ENCODE peak calls at places on chromosomes 4 and X, in eight cellular contexts. One of them, this sample, is unnamed. For H3K36me3, the result is how much of the 10 kb centered on the place peaks cover.

GRCh38 chr4:5146248-5146647 is 95.0 kb downstream of the STK32B start:
- DNase-seq in uterus: no peak
- DNase-seq in SK-N-SH: no peak
- DNase-seq in astrocyte: no peak
- DNase-seq in mesenchymal stem cell: no peak
- DNase-seq in Panc1: no peak
- DNase-seq in psoas muscle: no peak
- DNase-seq in upper lobe of left lung: no peak
- DNase-seq in this sample: no peak

GRCh38 chr4:86302242-86302641 is 57.6 kb downstream of the MAPK10 start:
- DNase-seq in uterus: peak
- DNase-seq in SK-N-SH: peak
- DNase-seq in astrocyte: peak
- DNase-seq in mesenchymal stem cell: peak
- DNase-seq in Panc1: no peak
- DNase-seq in psoas muscle: no peak
- DNase-seq in upper lobe of left lung: peak
- DNase-seq in this sample: peak

GRCh38 chr4:147367841-147368385 is 113.0 kb upstream of the EDNRA start:
- DNase-seq in uterus: no peak
- DNase-seq in SK-N-SH: no peak
- DNase-seq in astrocyte: peak
- DNase-seq in mesenchymal stem cell: no peak
- DNase-seq in Panc1: no peak
- DNase-seq in psoas muscle: no peak
- DNase-seq in upper lobe of left lung: peak
- DNase-seq in this sample: no peak

GRCh38 chrX:55522577-55523254 is 33.1 kb upstream of the USP51 start:
- DNase-seq in uterus: no peak
- DNase-seq in SK-N-SH: no peak
- DNase-seq in astrocyte: no peak
- DNase-seq in mesenchymal stem cell: no peak
- DNase-seq in Panc1: no peak
- DNase-seq in psoas muscle: no peak
- DNase-seq in upper lobe of left lung: no peak
- DNase-seq in this sample: no peak

GRCh38 chr4:162164881-162165528 is 1.2 kb upstream of the FSTL5 start:
- DNase-seq in uterus: no peak
- DNase-seq in SK-N-SH: no peak
- DNase-seq in astrocyte: peak
- DNase-seq in mesenchymal stem cell: no peak
- DNase-seq in Panc1: no peak
- DNase-seq in psoas muscle: no peak
- DNase-seq in upper lobe of left lung: no peak
- DNase-seq in this sample: no peak

GRCh38 chr4:22643952-22644351 is 48.8 kb upstream of the GBA3 start:
- DNase-seq in uterus: no peak
- DNase-seq in SK-N-SH: no peak
- DNase-seq in astrocyte: no peak
- DNase-seq in mesenchymal stem cell: no peak
- DNase-seq in Panc1: no peak
- DNase-seq in psoas muscle: no peak
- DNase-seq in upper lobe of left lung: no peak
- DNase-seq in this sample: no peak

GRCh38 chrX:138877746-138878145 is 166.2 kb upstream of the FGF13 start:
- DNase-seq in uterus: no peak
- DNase-seq in SK-N-SH: no peak
- DNase-seq in astrocyte: peak
- DNase-seq in mesenchymal stem cell: no peak
- DNase-seq in Panc1: no peak
- DNase-seq in psoas muscle: no peak
- DNase-seq in upper lobe of left lung: no peak
- DNase-seq in this sample: no peak

GRCh38 chrX:27438937-27439336 is 24.2 kb downstream of the PPP4R3C start:
- DNase-seq in uterus: no peak
- DNase-seq in SK-N-SH: no peak
- DNase-seq in astrocyte: no peak
- DNase-seq in mesenchymal stem cell: no peak
- DNase-seq in Panc1: no peak
- DNase-seq in psoas muscle: no peak
- DNase-seq in upper lobe of left lung: no peak
- DNase-seq in this sample: no peak

GRCh38 chr4:113756005-113756410 is 5.5 kb downstream of the CAMK2D start:
- DNase-seq in uterus: no peak
- DNase-seq in SK-N-SH: no peak
- DNase-seq in astrocyte: peak
- DNase-seq in mesenchymal stem cell: peak
- DNase-seq in Panc1: no peak
- DNase-seq in psoas muscle: no peak
- DNase-seq in upper lobe of left lung: no peak
- DNase-seq in this sample: no peak

GRCh38 chr4:6470502-6471302 is 1.7 kb downstream of the PPP2R2C start:
- DNase-seq in uterus: peak
- DNase-seq in SK-N-SH: peak
- DNase-seq in astrocyte: peak
- DNase-seq in mesenchymal stem cell: peak
- DNase-seq in Panc1: no peak
- DNase-seq in psoas muscle: peak
- DNase-seq in upper lobe of left lung: no peak
- DNase-seq in this sample: peak
- H3K4me3 ChIP-seq in uterus: peak
- H3K4me3 ChIP-seq in SK-N-SH: peak
- H3K4me3 ChIP-seq in astrocyte: peak
- H3K4me3 ChIP-seq in mesenchymal stem cell: peak
- H3K4me3 ChIP-seq in Panc1: peak
- H3K4me3 ChIP-seq in psoas muscle: peak
- H3K4me3 ChIP-seq in upper lobe of left lung: peak
- H3K4me3 ChIP-seq in this sample: peak

DNA sequence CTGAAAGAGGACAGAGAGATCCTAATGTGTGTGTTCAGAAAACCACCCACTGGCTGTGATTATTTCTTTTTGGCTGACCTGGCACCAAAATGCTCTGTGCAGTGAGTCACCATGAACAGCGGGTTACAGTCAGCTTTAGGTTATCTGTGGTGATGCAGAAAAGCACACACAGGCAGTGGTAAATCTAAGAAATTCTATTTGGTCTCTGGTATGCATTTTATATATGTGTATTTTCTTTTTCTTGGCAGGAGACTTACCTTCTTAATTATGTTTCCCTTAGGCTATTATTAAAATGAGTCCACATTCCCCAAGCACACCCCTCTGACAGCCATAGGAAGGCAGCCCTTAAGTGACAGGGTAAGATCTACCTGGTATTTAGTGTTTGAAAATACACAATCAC is 79.1 kb upstream of the TFDP3 start:
- DNase-seq in uterus: no peak
- DNase-seq in SK-N-SH: no peak
- DNase-seq in astrocyte: peak
- DNase-seq in mesenchymal stem cell: peak
- DNase-seq in Panc1: no peak
- DNase-seq in psoas muscle: no peak
- DNase-seq in upper lobe of left lung: no peak
- DNase-seq in this sample: no peak
- H3K36me3 ChIP-seq in uterus: under half
- H3K36me3 ChIP-seq in SK-N-SH: under half
- H3K36me3 ChIP-seq in astrocyte: under half
- H3K36me3 ChIP-seq in mesenchymal stem cell: under half
- H3K36me3 ChIP-seq in Panc1: under half
- H3K36me3 ChIP-seq in psoas muscle: under half
- H3K36me3 ChIP-seq in upper lobe of left lung: under half
- H3K36me3 ChIP-seq in this sample: under half

GRCh38 chr4:158782539-158783360 is 13.9 kb downstream of the FNIP2 start:
- DNase-seq in uterus: no peak
- DNase-seq in SK-N-SH: no peak
- DNase-seq in astrocyte: peak
- DNase-seq in mesenchymal stem cell: no peak
- DNase-seq in Panc1: no peak
- DNase-seq in psoas muscle: no peak
- DNase-seq in upper lobe of left lung: no peak
- DNase-seq in this sample: no peak
- H3K4me3 ChIP-seq in uterus: no peak
- H3K4me3 ChIP-seq in SK-N-SH: no peak
- H3K4me3 ChIP-seq in astrocyte: no peak
- H3K4me3 ChIP-seq in mesenchymal stem cell: peak
- H3K4me3 ChIP-seq in Panc1: no peak
- H3K4me3 ChIP-seq in psoas muscle: peak
- H3K4me3 ChIP-seq in upper lobe of left lung: no peak
- H3K4me3 ChIP-seq in this sample: no peak

DNA sequence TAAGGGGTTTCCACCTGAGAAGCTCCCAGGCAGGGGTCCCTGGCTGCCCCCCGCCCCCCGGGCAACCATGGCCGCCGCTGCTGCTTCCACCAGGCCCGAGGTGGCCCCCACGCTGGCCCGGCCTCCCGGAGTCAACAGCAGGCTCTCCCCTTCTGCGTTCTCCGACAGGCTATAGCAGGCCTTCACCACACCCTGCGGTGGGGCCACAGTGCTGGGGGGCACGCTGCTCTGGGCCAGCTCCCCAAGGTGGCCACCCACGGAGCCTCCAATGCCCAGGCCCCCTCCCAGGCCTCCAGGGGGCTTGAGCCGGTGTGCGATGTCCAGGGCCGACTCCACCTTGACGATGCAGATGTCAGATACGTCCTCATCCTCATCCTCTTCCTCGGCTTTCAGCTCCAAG is 72.5 kb downstream of the UBE2K start:
- DNase-seq in uterus: no peak
- DNase-seq in SK-N-SH: no peak
- DNase-seq in astrocyte: no peak
- DNase-seq in mesenchymal stem cell: no peak
- DNase-seq in Panc1: no peak
- DNase-seq in psoas muscle: no peak
- DNase-seq in upper lobe of left lung: no peak
- DNase-seq in this sample: peak
- H3K36me3 ChIP-seq in uterus: under half
- H3K36me3 ChIP-seq in SK-N-SH: under half
- H3K36me3 ChIP-seq in astrocyte: under half
- H3K36me3 ChIP-seq in mesenchymal stem cell: under half
- H3K36me3 ChIP-seq in Panc1: under half
- H3K36me3 ChIP-seq in psoas muscle: half or more
- H3K36me3 ChIP-seq in upper lobe of left lung: under half
- H3K36me3 ChIP-seq in this sample: under half

GRCh38 chr4:159238631-159239030 is 135.8 kb downstream of the RAPGEF2 start:
- DNase-seq in uterus: no peak
- DNase-seq in SK-N-SH: no peak
- DNase-seq in astrocyte: peak
- DNase-seq in mesenchymal stem cell: no peak
- DNase-seq in Panc1: no peak
- DNase-seq in psoas muscle: no peak
- DNase-seq in upper lobe of left lung: no peak
- DNase-seq in this sample: no peak

GRCh38 chr4:159237975-159238374 is 135.1 kb downstream of the RAPGEF2 start:
- DNase-seq in uterus: no peak
- DNase-seq in SK-N-SH: no peak
- DNase-seq in astrocyte: no peak
- DNase-seq in mesenchymal stem cell: no peak
- DNase-seq in Panc1: no peak
- DNase-seq in psoas muscle: no peak
- DNase-seq in upper lobe of left lung: no peak
- DNase-seq in this sample: no peak

GRCh38 chr4:159242427-159242826 is 139.5 kb downstream of the RAPGEF2 start:
- DNase-seq in uterus: no peak
- DNase-seq in SK-N-SH: no peak
- DNase-seq in astrocyte: no peak
- DNase-seq in mesenchymal stem cell: no peak
- DNase-seq in Panc1: no peak
- DNase-seq in psoas muscle: no peak
- DNase-seq in upper lobe of left lung: no peak
- DNase-seq in this sample: no peak

GRCh38 chr4:159239534-159239933 is 136.7 kb downstream of the RAPGEF2 start:
- DNase-seq in uterus: no peak
- DNase-seq in SK-N-SH: no peak
- DNase-seq in astrocyte: no peak
- DNase-seq in mesenchymal stem cell: no peak
- DNase-seq in Panc1: no peak
- DNase-seq in psoas muscle: no peak
- DNase-seq in upper lobe of left lung: no peak
- DNase-seq in this sample: no peak

GRCh38 chr4:159240690-159241089 is 137.8 kb downstream of the RAPGEF2 start:
- DNase-seq in uterus: no peak
- DNase-seq in SK-N-SH: no peak
- DNase-seq in astrocyte: no peak
- DNase-seq in mesenchymal stem cell: peak
- DNase-seq in Panc1: no peak
- DNase-seq in psoas muscle: no peak
- DNase-seq in upper lobe of left lung: no peak
- DNase-seq in this sample: no peak
- H3K4me3 ChIP-seq in uterus: no peak
- H3K4me3 ChIP-seq in SK-N-SH: no peak
- H3K4me3 ChIP-seq in astrocyte: no peak
- H3K4me3 ChIP-seq in mesenchymal stem cell: no peak
- H3K4me3 ChIP-seq in Panc1: no peak
- H3K4me3 ChIP-seq in psoas muscle: no peak
- H3K4me3 ChIP-seq in upper lobe of left lung: peak
- H3K4me3 ChIP-seq in this sample: no peak

DNA sequence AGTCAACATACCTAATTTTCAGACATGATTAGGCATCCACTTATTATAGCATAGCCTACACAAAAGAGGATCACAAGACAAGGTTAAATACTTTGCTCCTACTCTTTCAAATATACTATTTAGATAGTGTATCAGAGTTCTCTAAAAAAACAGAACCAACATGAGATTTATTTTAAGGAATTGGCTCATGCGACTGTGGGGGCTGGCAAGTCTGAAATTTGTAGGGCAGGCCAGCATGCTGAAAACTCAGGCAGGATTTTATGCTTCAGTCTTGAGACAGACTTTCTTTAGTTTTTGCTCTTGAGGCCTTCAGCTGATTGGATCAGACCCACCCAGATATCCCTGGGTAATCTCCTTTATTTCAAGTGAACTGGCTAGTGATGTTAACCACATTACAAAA is 169.5 kb downstream of the MAML3 start:
- DNase-seq in uterus: no peak
- DNase-seq in SK-N-SH: no peak
- DNase-seq in astrocyte: no peak
- DNase-seq in mesenchymal stem cell: no peak
- DNase-seq in Panc1: no peak
- DNase-seq in psoas muscle: no peak
- DNase-seq in upper lobe of left lung: no peak
- DNase-seq in this sample: no peak
- H3K36me3 ChIP-seq in uterus: under half
- H3K36me3 ChIP-seq in SK-N-SH: under half
- H3K36me3 ChIP-seq in astrocyte: under half
- H3K36me3 ChIP-seq in mesenchymal stem cell: under half
- H3K36me3 ChIP-seq in Panc1: under half
- H3K36me3 ChIP-seq in psoas muscle: under half
- H3K36me3 ChIP-seq in upper lobe of left lung: under half
- H3K36me3 ChIP-seq in this sample: under half